ENCODE peak calls at places on chromosomes 12 and 14, in seven cellular contexts. P is SK-N-SH, C is Panc1, V is H1, O is GM12878, I is HepG2, T is K562. Q is an unnamed sample.

GRCh38 chr14:75121559-75121958 is 5.3 kb downstream of the NEK9 start:
- DNase-seq in P (no peak), I (no peak), V (no peak), T (no peak), O (no peak), C (no peak), Q (no peak)

GRCh38 chr12:48781750-48782456 is 7.0 kb downstream of the ADCY6 start:
- DNase-seq in T (no peak), V (no peak), O (no peak), P (no peak), I (no peak), C (no peak), Q (no peak)

GRCh38 chr12:49730568-49731101 is 10.7 kb upstream of the TMBIM6 start:
- DNase-seq in C (no peak), O (no peak), V (no peak), T (peak; percentile 36), I (no peak), P (no peak), Q (no peak)

GRCh38 chr12:112985655-112986290 is 7.5 kb downstream of the OAS2 start:
- DNase-seq in T (no peak), I (no peak), C (no peak), O (no peak), V (no peak), P (no peak), Q (no peak)

GRCh38 chr14:81220767-81221578 is at the start of gene GTF2A1:
- DNase-seq in P (peak; percentile 95), O (peak; percentile 82), I (peak; percentile 88), V (peak; percentile 94), C (peak; percentile 77), T (peak; percentile 86), Q (peak; percentile 89)

GRCh38 chr14:29905549-29905948 is 22.1 kb downstream of the PRKD1 start:
- DNase-seq in V (no peak), C (no peak), T (no peak), O (no peak), I (no peak), P (no peak), Q (no peak)

GRCh38 chr12:14393736-14394135 is 28.3 kb downstream of the ATF7IP start:
- DNase-seq in I (no peak), P (no peak), C (no peak), T (no peak), V (no peak), O (no peak), Q (no peak)

GRCh38 chr14:28769358-28769757 is 2.8 kb downstream of the FOXG1 start:
- DNase-seq in V (no peak), O (no peak), I (no peak), T (no peak), C (no peak), P (no peak), Q (no peak)

GRCh38 chr12:121812320-121812871 is 8.6 kb downstream of the SETD1B start:
- DNase-seq in I (no peak), O (no peak), T (peak; percentile 93), V (peak; percentile 91), P (peak; percentile 95), C (no peak), Q (no peak)

GRCh38 chr14:34018125-34018524 is 67.3 kb upstream of the EGLN3 start:
- DNase-seq in T (no peak), V (no peak), P (no peak), I (no peak), O (no peak), C (no peak), Q (no peak)

GRCh38 chr12:104538056-104538455 is 81.3 kb downstream of the CHST11 start:
- DNase-seq in T (no peak), O (no peak), C (no peak), V (no peak), I (no peak), P (no peak), Q (no peak)

GRCh38 chr12:4270016-4270669 is 3.4 kb upstream of the CCND2 start:
- DNase-seq in T (no peak), O (no peak), V (peak; percentile 80), C (no peak), I (no peak), P (no peak), Q (no peak)

GRCh38 chr12:123273166-123273565 is 1.5 kb upstream of the CDK2AP1 start:
- DNase-seq in T (no peak), P (no peak), O (no peak), V (no peak), C (no peak), I (no peak), Q (no peak)

GRCh38 chr14:72675126-72675525 is 218.8 kb downstream of the DPF3 start:
- DNase-seq in O (no peak), P (peak; percentile 22), V (no peak), T (no peak), I (no peak), C (no peak), Q (no peak)

GRCh38 chr14:101992708-101993107 is 28.3 kb downstream of the DYNC1H1 start:
- DNase-seq in V (no peak), P (no peak), C (no peak), I (no peak), T (no peak), O (peak; percentile 84), Q (no peak)

GRCh38 chr14:102000902-102001301 is 36.5 kb downstream of the DYNC1H1 start:
- DNase-seq in I (no peak), V (no peak), T (no peak), P (no peak), C (no peak), O (no peak), Q (no peak)

DNA sequence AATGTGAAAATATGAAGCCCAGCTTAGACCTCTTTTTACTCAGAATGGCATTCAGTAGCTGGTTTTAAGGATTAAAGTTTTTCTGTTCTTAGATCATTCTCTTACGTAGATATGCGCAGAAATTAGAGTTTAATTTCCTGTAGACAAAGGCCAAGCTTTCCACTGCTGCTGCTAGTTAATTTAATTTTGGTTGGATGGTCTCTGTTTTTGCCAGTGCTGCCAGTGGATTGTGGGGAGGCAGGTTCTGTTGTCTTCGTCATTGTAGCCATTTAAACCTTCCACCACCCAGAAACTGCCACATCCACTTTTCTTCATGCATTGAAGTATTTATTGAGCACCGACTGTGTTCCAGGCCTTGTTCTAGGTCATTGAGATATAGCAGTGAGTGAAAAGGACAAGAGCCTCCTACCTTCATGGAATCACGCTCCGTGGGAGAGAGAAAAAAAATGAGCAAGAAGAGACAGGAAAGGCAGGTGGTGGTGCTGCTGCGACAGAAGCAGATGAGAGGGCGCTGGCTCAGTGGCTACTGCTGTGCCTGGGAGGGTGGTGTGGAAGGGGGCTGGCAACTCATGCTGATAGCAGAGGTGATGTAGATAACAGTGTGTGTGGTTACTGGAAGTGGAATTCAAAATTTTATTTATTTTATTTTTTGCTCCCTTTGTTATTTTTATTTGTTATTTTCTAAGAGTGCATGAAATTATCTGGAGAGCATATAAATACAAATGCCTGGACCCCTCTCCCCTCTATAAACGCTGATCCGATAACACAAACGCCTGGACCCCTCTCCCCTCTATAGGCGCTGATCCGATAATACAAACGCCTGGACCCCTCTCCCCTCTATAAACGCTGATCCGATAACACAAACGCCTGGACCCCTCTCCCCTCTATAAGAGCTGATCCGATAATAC is 33.3 kb downstream of the DYNC1H1 start:
- DNase-seq in P (peak; percentile 73), T (no peak), O (no peak), V (no peak), I (no peak), C (no peak), Q (no peak)
- TF ChIP-seq SIN3A in P (no peak), T (no peak), O (no peak), V (no peak), I (no peak), C (no peak), Q (no peak)

DNA sequence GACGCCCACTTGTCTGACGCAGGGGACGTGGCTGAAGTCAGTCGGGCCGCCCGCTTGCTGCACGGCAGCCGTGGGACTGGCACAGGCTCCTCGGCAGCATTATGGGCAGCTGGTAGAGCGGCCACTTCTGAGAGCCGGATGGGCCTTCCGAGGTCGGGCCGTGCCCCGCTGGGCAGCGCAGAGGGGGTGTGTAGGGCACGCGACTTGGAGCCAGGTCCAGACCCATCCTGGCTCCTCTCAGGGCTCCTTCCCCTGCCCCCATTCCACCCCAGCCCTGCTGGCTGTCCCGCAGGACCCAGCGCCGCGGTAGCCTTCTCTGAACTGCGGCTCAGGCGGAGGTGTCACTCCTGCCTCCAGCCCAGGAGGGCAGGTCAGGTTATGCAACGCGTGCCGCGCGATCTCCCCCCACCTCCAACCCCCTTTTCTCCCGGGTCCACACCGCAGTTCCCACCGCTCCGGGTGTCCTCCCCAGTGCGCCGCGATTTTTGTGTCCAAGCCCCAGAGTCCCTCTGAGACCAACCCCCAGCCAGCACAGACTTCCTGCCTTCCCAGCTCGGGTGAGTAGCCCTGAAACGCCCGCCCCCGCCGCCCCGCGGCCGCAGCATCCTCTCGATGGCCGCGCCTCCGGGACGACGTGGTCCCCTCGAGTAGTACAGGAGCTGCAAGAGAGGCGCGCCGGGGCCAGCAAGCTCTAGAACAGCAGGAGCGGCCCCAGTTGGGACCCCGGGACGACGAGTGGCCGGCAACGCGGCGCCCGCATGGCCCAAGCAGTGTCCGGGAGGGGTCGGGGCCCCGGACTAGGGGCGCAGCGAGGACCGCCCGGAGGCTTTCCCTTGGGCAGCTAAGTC is 41.1 kb upstream of the CAPRIN2 start:
- DNase-seq in T (peak; percentile 58), O (no peak), I (peak; percentile 48), C (peak; percentile 54), V (peak; percentile 88), P (peak; percentile 88), Q (peak; percentile 64)
- H3K4me3 ChIP-seq in T (peak overlapping the region; percentile 34), O (peak overlapping the region; percentile 22), I (peak overlapping the region; percentile 64), C (peak overlapping the region; percentile 71), V (peak overlapping the region; percentile 53), P (peak overlapping the region; percentile 66), Q (peak overlapping the region; percentile 76)

GRCh38 chr14:37452323-37452722 is 142.7 kb downstream of the FOXA1 start:
- DNase-seq in O (no peak), P (no peak), T (no peak), V (no peak), C (no peak), I (no peak), Q (no peak)
- TF ChIP-seq SIN3A in O (no peak), P (no peak), T (no peak), V (no peak), C (no peak), I (no peak), Q (no peak)

GRCh38 chr14:92663049-92663448 is 85.4 kb downstream of the LGMN start:
- DNase-seq in O (no peak), P (no peak), T (no peak), V (no peak), C (no peak), I (no peak), Q (no peak)

GRCh38 chr14:92670177-92670576 is 78.2 kb downstream of the LGMN start:
- DNase-seq in C (no peak), T (no peak), I (no peak), O (no peak), V (no peak), P (peak; percentile 52), Q (no peak)

GRCh38 chr14:92668266-92668973 is 80.0 kb downstream of the LGMN start:
- DNase-seq in I (no peak), V (no peak), P (no peak), O (no peak), T (no peak), C (no peak), Q (no peak)

GRCh38 chr14:92665699-92666110 is 82.7 kb downstream of the LGMN start:
- DNase-seq in O (no peak), V (no peak), P (no peak), T (no peak), I (no peak), C (no peak), Q (no peak)

DNA sequence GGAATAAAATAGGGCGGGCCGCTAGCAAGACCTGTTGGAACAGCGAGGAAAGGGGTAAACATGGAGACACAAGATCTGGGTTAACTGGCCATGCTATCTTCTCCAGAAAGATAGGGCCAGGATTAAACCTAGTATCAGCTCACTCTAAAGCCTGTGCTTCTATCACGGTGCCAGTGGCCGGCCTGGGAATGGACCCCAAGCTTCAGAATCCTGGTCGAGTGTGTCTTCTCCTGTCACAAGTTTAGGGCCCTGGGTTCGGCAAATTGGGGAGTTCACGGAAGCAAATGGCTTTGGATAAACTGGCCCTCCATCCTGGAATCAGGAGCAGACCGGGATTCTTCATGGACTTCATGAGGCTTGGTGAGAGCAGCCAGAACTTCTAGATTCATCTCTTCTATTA is 82.2 kb downstream of the LGMN start:
- DNase-seq in C (no peak), O (no peak), V (no peak), I (no peak), P (no peak), T (no peak), Q (no peak)
- H3K4me3 ChIP-seq in C (no peak overlapping the region), O (no peak overlapping the region), V (no peak overlapping the region), I (no peak overlapping the region), P (no peak overlapping the region), T (no peak overlapping the region), Q (no peak overlapping the region)